ENCODE peak calls at places on chromosomes 4 and X, in five cellular contexts. F is HS-5, Z is HAP-1, K is EH, T is heart left ventricle. J is an unnamed sample.
A peak's percentile ranks its signal among the peaks of the same experiment; 100 is the strongest.

GRCh38 chr4:8854016-8854415 is 17.6 kb downstream of the HMX1 start:
- DNase-seq in F (no peak), Z (no peak), K (no peak), T (no peak), J (no peak)

GRCh38 chr4:150033109-150033508 is 45.1 kb upstream of the DCLK2 start:
- DNase-seq in F (no peak), Z (no peak), K (peak; percentile 59), T (no peak), J (no peak)

GRCh38 chrX:47241201-47242011 is 8.6 kb downstream of the USP11 start:
- DNase-seq in F (no peak), Z (no peak), K (no peak), T (no peak), J (no peak)

GRCh38 chrX:7372843-7373525 is 225.0 kb upstream of the PUDP start:
- DNase-seq in F (peak; percentile 78), Z (no peak), K (peak; percentile 80), T (no peak), J (peak; percentile 50)

GRCh38 chr4:26124753-26125236 is 196.0 kb upstream of the RBPJ start:
- DNase-seq in F (no peak), Z (no peak), K (peak; percentile 66), T (no peak), J (peak; percentile 65)

GRCh38 chrX:34365482-34365881 is 233.4 kb upstream of the FAM47A start:
- DNase-seq in F (no peak), Z (peak; percentile 14), K (peak; percentile 55), T (no peak), J (peak; percentile 15)

GRCh38 chr4:78032446-78032845 is 24.7 kb upstream of the FRAS1 start:
- DNase-seq in F (no peak), Z (no peak), K (no peak), T (no peak), J (no peak)

GRCh38 chr4:94455081-94455480 is 3.3 kb downstream of the PDLIM5 start:
- DNase-seq in F (no peak), Z (no peak), K (peak; percentile 80), T (peak; percentile 48), J (peak; percentile 53)

GRCh38 chr4:80393246-80393969 is 57.9 kb downstream of the CFAP299 start:
- DNase-seq in F (peak; percentile 50), Z (no peak), K (peak; percentile 77), T (no peak), J (peak; percentile 31)

GRCh38 chrX:151396042-151396826 is 772 bp upstream of the VMA21 start:
- DNase-seq in F (peak; percentile 36), Z (no peak), K (peak; percentile 58), T (no peak), J (peak; percentile 23)

GRCh38 chrX:101595739-101596419 is 21.9 kb downstream of the ARMCX6 start:
- DNase-seq in F (peak; percentile 9), Z (peak; percentile 54), K (peak; percentile 75), T (peak; percentile 21), J (peak; percentile 61)

GRCh38 chr4:86218721-86219481 is 141.0 kb downstream of the MAPK10 start:
- DNase-seq in F (no peak), Z (peak; percentile 43), K (peak; percentile 54), T (no peak), J (peak; percentile 17)

GRCh38 chr4:101066586-101066985 is 280.7 kb downstream of the PPP3CA start:
- DNase-seq in F (no peak), Z (no peak), K (no peak), T (no peak), J (no peak)

GRCh38 chr4:48375651-48376291 is 34.4 kb downstream of the SLAIN2 start:
- DNase-seq in F (peak; percentile 72), Z (no peak), K (peak; percentile 92), T (no peak), J (peak; percentile 31)

GRCh38 chr4:113646456-113646809 is 115.1 kb downstream of the CAMK2D start:
- DNase-seq in F (no peak), Z (peak; percentile 22), K (peak; percentile 51), T (no peak), J (no peak)

GRCh38 chrX:7334253-7334935 is 186.4 kb upstream of the PUDP start:
- DNase-seq in F (peak; percentile 65), Z (no peak), K (peak; percentile 94), T (no peak), J (peak; percentile 67)

GRCh38 chr4:2285665-2286381 is 23.9 kb upstream of the MXD4 start:
- DNase-seq in F (no peak), Z (no peak), K (no peak), T (no peak), J (no peak)

GRCh38 chr4:71691416-71692073 is 92.3 kb downstream of the GC start:
- DNase-seq in F (no peak), Z (no peak), K (no peak), T (no peak), J (no peak)

GRCh38 chr4:15936495-15936894 is 2.0 kb downstream of the FGFBP1 start:
- DNase-seq in F (no peak), Z (no peak), K (no peak), T (no peak), J (no peak)

GRCh38 chr4:73257995-73258667 is 467 bp downstream of the ANKRD17 start:
- DNase-seq in F (no peak), Z (peak; percentile 45), K (peak; percentile 35), T (no peak), J (no peak)

GRCh38 chr4:99863-100262 is 24.4 kb upstream of the ZNF718 start:
- DNase-seq in F (no peak), Z (no peak), K (no peak), T (no peak), J (no peak)

GRCh38 chr4:85787133-85787532 is 312.2 kb downstream of the ARHGAP24 start:
- DNase-seq in F (peak; percentile 58), Z (no peak), K (peak; percentile 89), T (no peak), J (peak; percentile 64)

GRCh38 chr4:74667438-74667837 is 126.9 kb downstream of the BTC start:
- DNase-seq in F (no peak), Z (no peak), K (no peak), T (no peak), J (no peak)

GRCh38 chr4:22991576-22991975 is 298.8 kb downstream of the GBA3 start:
- DNase-seq in F (no peak), Z (no peak), K (peak; percentile 17), T (no peak), J (peak; percentile 37)

GRCh38 chr4:82044141-82044993 is 329.4 kb downstream of the HNRNPD start:
- DNase-seq in F (no peak), Z (peak; percentile 74), K (peak; percentile 39), T (peak; percentile 22), J (peak; percentile 19)

GRCh38 chr4:71540749-71541269 is 202.0 kb downstream of the SLC4A4 start:
- DNase-seq in F (no peak), Z (no peak), K (peak; percentile 7), T (no peak), J (no peak)

GRCh38 chr4:59247032-59247431 is 1953.1 kb upstream of the ADGRL3 start:
- DNase-seq in F (no peak), Z (peak; percentile 10), K (no peak), T (no peak), J (no peak)

GRCh38 chr4:65599335-65599734 is 71.0 kb downstream of the EPHA5 start:
- DNase-seq in F (peak; percentile 14), Z (no peak), K (peak; percentile 31), T (no peak), J (no peak)

GRCh38 chr4:127113852-127114362 is 518.9 kb upstream of the INTU start:
- DNase-seq in F (no peak), Z (no peak), K (no peak), T (no peak), J (no peak)

GRCh38 chr4:8000721-8001491 is 61.2 kb upstream of the AFAP1 start:
- DNase-seq in F (no peak), Z (no peak), K (no peak), T (no peak), J (no peak)

GRCh38 chr4:37424753-37425152 is 180.2 kb downstream of the NWD2 start:
- DNase-seq in F (no peak), Z (no peak), K (no peak), T (no peak), J (no peak)

J was measured in AG08395.